ENCODE peak calls at places on chromosomes 6 and 20, in five cellular contexts. One of them, this sample, is unnamed.

GRCh38 chr20:2946988-2947961 is 74.0 kb downstream of the PTPRA start:
- DNase-seq in GM20000: no peak
- DNase-seq in stimulated activated CD8-positive, alpha-beta memory T cell treated with anti-CD3 and anti-CD28 coated beads, Interleukin-15, amount 100 ng/mL, for 24 hours: no peak
- DNase-seq in non-pigmented ciliary epithelial cell: peak
- DNase-seq in stimulated activated CD4-positive, alpha-beta T cell treated with anti-CD3 and anti-CD28 coated beads, Interleukin-4, amount 100 ng/mL, for 24 hours: no peak
- DNase-seq in this sample: no peak

GRCh38 chr6:37021356-37022129 is 16.1 kb downstream of the FGD2 start:
- DNase-seq in GM20000: no peak
- DNase-seq in stimulated activated CD8-positive, alpha-beta memory T cell treated with anti-CD3 and anti-CD28 coated beads, Interleukin-15, amount 100 ng/mL, for 24 hours: no peak
- DNase-seq in non-pigmented ciliary epithelial cell: peak
- DNase-seq in stimulated activated CD4-positive, alpha-beta T cell treated with anti-CD3 and anti-CD28 coated beads, Interleukin-4, amount 100 ng/mL, for 24 hours: peak
- DNase-seq in this sample: no peak

GRCh38 chr6:158219229-158219628 is 51.1 kb downstream of the GTF2H5 start:
- DNase-seq in GM20000: no peak
- DNase-seq in stimulated activated CD8-positive, alpha-beta memory T cell treated with anti-CD3 and anti-CD28 coated beads, Interleukin-15, amount 100 ng/mL, for 24 hours: no peak
- DNase-seq in non-pigmented ciliary epithelial cell: peak
- DNase-seq in stimulated activated CD4-positive, alpha-beta T cell treated with anti-CD3 and anti-CD28 coated beads, Interleukin-4, amount 100 ng/mL, for 24 hours: no peak
- DNase-seq in this sample: peak

GRCh38 chr6:34170341-34170740 is 24.5 kb upstream of the GRM4 start:
- DNase-seq in GM20000: no peak
- DNase-seq in stimulated activated CD8-positive, alpha-beta memory T cell treated with anti-CD3 and anti-CD28 coated beads, Interleukin-15, amount 100 ng/mL, for 24 hours: no peak
- DNase-seq in non-pigmented ciliary epithelial cell: no peak
- DNase-seq in stimulated activated CD4-positive, alpha-beta T cell treated with anti-CD3 and anti-CD28 coated beads, Interleukin-4, amount 100 ng/mL, for 24 hours: no peak
- DNase-seq in this sample: no peak

GRCh38 chr6:86706449-86706848 is 230.9 kb upstream of the HTR1E start:
- DNase-seq in GM20000: no peak
- DNase-seq in stimulated activated CD8-positive, alpha-beta memory T cell treated with anti-CD3 and anti-CD28 coated beads, Interleukin-15, amount 100 ng/mL, for 24 hours: no peak
- DNase-seq in non-pigmented ciliary epithelial cell: no peak
- DNase-seq in stimulated activated CD4-positive, alpha-beta T cell treated with anti-CD3 and anti-CD28 coated beads, Interleukin-4, amount 100 ng/mL, for 24 hours: no peak
- DNase-seq in this sample: no peak

GRCh38 chr6:32132110-32132509 is 2.0 kb upstream of the FKBPL start:
- DNase-seq in GM20000: no peak
- DNase-seq in stimulated activated CD8-positive, alpha-beta memory T cell treated with anti-CD3 and anti-CD28 coated beads, Interleukin-15, amount 100 ng/mL, for 24 hours: no peak
- DNase-seq in non-pigmented ciliary epithelial cell: no peak
- DNase-seq in stimulated activated CD4-positive, alpha-beta T cell treated with anti-CD3 and anti-CD28 coated beads, Interleukin-4, amount 100 ng/mL, for 24 hours: no peak
- DNase-seq in this sample: no peak

GRCh38 chr20:36121981-36122930 is 32.3 kb upstream of the EPB41L1 start:
- DNase-seq in GM20000: no peak
- DNase-seq in stimulated activated CD8-positive, alpha-beta memory T cell treated with anti-CD3 and anti-CD28 coated beads, Interleukin-15, amount 100 ng/mL, for 24 hours: no peak
- DNase-seq in non-pigmented ciliary epithelial cell: no peak
- DNase-seq in stimulated activated CD4-positive, alpha-beta T cell treated with anti-CD3 and anti-CD28 coated beads, Interleukin-4, amount 100 ng/mL, for 24 hours: no peak
- DNase-seq in this sample: peak

GRCh38 chr6:137297887-137298286 is 78.7 kb upstream of the IFNGR1 start:
- DNase-seq in GM20000: no peak
- DNase-seq in stimulated activated CD8-positive, alpha-beta memory T cell treated with anti-CD3 and anti-CD28 coated beads, Interleukin-15, amount 100 ng/mL, for 24 hours: no peak
- DNase-seq in non-pigmented ciliary epithelial cell: no peak
- DNase-seq in stimulated activated CD4-positive, alpha-beta T cell treated with anti-CD3 and anti-CD28 coated beads, Interleukin-4, amount 100 ng/mL, for 24 hours: no peak
- DNase-seq in this sample: no peak

GRCh38 chr20:15976047-15976731 is 597.1 kb downstream of the KIF16B start:
- DNase-seq in GM20000: no peak
- DNase-seq in stimulated activated CD8-positive, alpha-beta memory T cell treated with anti-CD3 and anti-CD28 coated beads, Interleukin-15, amount 100 ng/mL, for 24 hours: no peak
- DNase-seq in non-pigmented ciliary epithelial cell: no peak
- DNase-seq in stimulated activated CD4-positive, alpha-beta T cell treated with anti-CD3 and anti-CD28 coated beads, Interleukin-4, amount 100 ng/mL, for 24 hours: no peak
- DNase-seq in this sample: no peak

GRCh38 chr20:61737812-61738443 is 327.8 kb downstream of the TAF4 start:
- DNase-seq in GM20000: no peak
- DNase-seq in stimulated activated CD8-positive, alpha-beta memory T cell treated with anti-CD3 and anti-CD28 coated beads, Interleukin-15, amount 100 ng/mL, for 24 hours: no peak
- DNase-seq in non-pigmented ciliary epithelial cell: no peak
- DNase-seq in stimulated activated CD4-positive, alpha-beta T cell treated with anti-CD3 and anti-CD28 coated beads, Interleukin-4, amount 100 ng/mL, for 24 hours: no peak
- DNase-seq in this sample: no peak

GRCh38 chr6:34522740-34523139 is 33.4 kb downstream of the SPDEF start:
- DNase-seq in GM20000: no peak
- DNase-seq in stimulated activated CD8-positive, alpha-beta memory T cell treated with anti-CD3 and anti-CD28 coated beads, Interleukin-15, amount 100 ng/mL, for 24 hours: no peak
- DNase-seq in non-pigmented ciliary epithelial cell: no peak
- DNase-seq in stimulated activated CD4-positive, alpha-beta T cell treated with anti-CD3 and anti-CD28 coated beads, Interleukin-4, amount 100 ng/mL, for 24 hours: no peak
- DNase-seq in this sample: no peak

GRCh38 chr6:39130691-39131090 is 15.7 kb upstream of the SAYSD1 start:
- DNase-seq in GM20000: no peak
- DNase-seq in stimulated activated CD8-positive, alpha-beta memory T cell treated with anti-CD3 and anti-CD28 coated beads, Interleukin-15, amount 100 ng/mL, for 24 hours: no peak
- DNase-seq in non-pigmented ciliary epithelial cell: no peak
- DNase-seq in stimulated activated CD4-positive, alpha-beta T cell treated with anti-CD3 and anti-CD28 coated beads, Interleukin-4, amount 100 ng/mL, for 24 hours: no peak
- DNase-seq in this sample: no peak

GRCh38 chr20:24764825-24765224 is 184.2 kb upstream of the CST7 start:
- DNase-seq in GM20000: no peak
- DNase-seq in stimulated activated CD8-positive, alpha-beta memory T cell treated with anti-CD3 and anti-CD28 coated beads, Interleukin-15, amount 100 ng/mL, for 24 hours: no peak
- DNase-seq in non-pigmented ciliary epithelial cell: no peak
- DNase-seq in stimulated activated CD4-positive, alpha-beta T cell treated with anti-CD3 and anti-CD28 coated beads, Interleukin-4, amount 100 ng/mL, for 24 hours: no peak
- DNase-seq in this sample: no peak

GRCh38 chr20:11373391-11373790 is 544.3 kb upstream of the BTBD3 start:
- DNase-seq in GM20000: no peak
- DNase-seq in stimulated activated CD8-positive, alpha-beta memory T cell treated with anti-CD3 and anti-CD28 coated beads, Interleukin-15, amount 100 ng/mL, for 24 hours: no peak
- DNase-seq in non-pigmented ciliary epithelial cell: no peak
- DNase-seq in stimulated activated CD4-positive, alpha-beta T cell treated with anti-CD3 and anti-CD28 coated beads, Interleukin-4, amount 100 ng/mL, for 24 hours: no peak
- DNase-seq in this sample: no peak

GRCh38 chr6:48101277-48101676 is 9.7 kb downstream of the PTCHD4 start:
- DNase-seq in GM20000: peak
- DNase-seq in stimulated activated CD8-positive, alpha-beta memory T cell treated with anti-CD3 and anti-CD28 coated beads, Interleukin-15, amount 100 ng/mL, for 24 hours: no peak
- DNase-seq in non-pigmented ciliary epithelial cell: no peak
- DNase-seq in stimulated activated CD4-positive, alpha-beta T cell treated with anti-CD3 and anti-CD28 coated beads, Interleukin-4, amount 100 ng/mL, for 24 hours: no peak
- DNase-seq in this sample: no peak

GRCh38 chr6:72946766-72947165 is 278.5 kb downstream of the KHDC1L start:
- DNase-seq in GM20000: no peak
- DNase-seq in stimulated activated CD8-positive, alpha-beta memory T cell treated with anti-CD3 and anti-CD28 coated beads, Interleukin-15, amount 100 ng/mL, for 24 hours: no peak
- DNase-seq in non-pigmented ciliary epithelial cell: no peak
- DNase-seq in stimulated activated CD4-positive, alpha-beta T cell treated with anti-CD3 and anti-CD28 coated beads, Interleukin-4, amount 100 ng/mL, for 24 hours: no peak
- DNase-seq in this sample: no peak

GRCh38 chr6:52233975-52234823 is 10.1 kb downstream of the IL17F start:
- DNase-seq in GM20000: peak
- DNase-seq in stimulated activated CD8-positive, alpha-beta memory T cell treated with anti-CD3 and anti-CD28 coated beads, Interleukin-15, amount 100 ng/mL, for 24 hours: no peak
- DNase-seq in non-pigmented ciliary epithelial cell: peak
- DNase-seq in stimulated activated CD4-positive, alpha-beta T cell treated with anti-CD3 and anti-CD28 coated beads, Interleukin-4, amount 100 ng/mL, for 24 hours: peak
- DNase-seq in this sample: peak

GRCh38 chr6:137217801-137218472 is 1.2 kb downstream of the IFNGR1 start:
- DNase-seq in GM20000: no peak
- DNase-seq in stimulated activated CD8-positive, alpha-beta memory T cell treated with anti-CD3 and anti-CD28 coated beads, Interleukin-15, amount 100 ng/mL, for 24 hours: no peak
- DNase-seq in non-pigmented ciliary epithelial cell: no peak
- DNase-seq in stimulated activated CD4-positive, alpha-beta T cell treated with anti-CD3 and anti-CD28 coated beads, Interleukin-4, amount 100 ng/mL, for 24 hours: no peak
- DNase-seq in this sample: no peak

GRCh38 chr6:52390361-52390727 is 28.4 kb downstream of the PAQR8 start:
- DNase-seq in GM20000: peak
- DNase-seq in stimulated activated CD8-positive, alpha-beta memory T cell treated with anti-CD3 and anti-CD28 coated beads, Interleukin-15, amount 100 ng/mL, for 24 hours: no peak
- DNase-seq in non-pigmented ciliary epithelial cell: no peak
- DNase-seq in stimulated activated CD4-positive, alpha-beta T cell treated with anti-CD3 and anti-CD28 coated beads, Interleukin-4, amount 100 ng/mL, for 24 hours: peak
- DNase-seq in this sample: no peak

GRCh38 chr6:33815854-33816253 is 12.1 kb upstream of the MLN start:
- DNase-seq in GM20000: peak
- DNase-seq in stimulated activated CD8-positive, alpha-beta memory T cell treated with anti-CD3 and anti-CD28 coated beads, Interleukin-15, amount 100 ng/mL, for 24 hours: no peak
- DNase-seq in non-pigmented ciliary epithelial cell: no peak
- DNase-seq in stimulated activated CD4-positive, alpha-beta T cell treated with anti-CD3 and anti-CD28 coated beads, Interleukin-4, amount 100 ng/mL, for 24 hours: no peak
- DNase-seq in this sample: no peak

GRCh38 chr20:51059862-51060261 is 37.0 kb upstream of the KCNG1 start:
- DNase-seq in GM20000: no peak
- DNase-seq in stimulated activated CD8-positive, alpha-beta memory T cell treated with anti-CD3 and anti-CD28 coated beads, Interleukin-15, amount 100 ng/mL, for 24 hours: no peak
- DNase-seq in non-pigmented ciliary epithelial cell: peak
- DNase-seq in stimulated activated CD4-positive, alpha-beta T cell treated with anti-CD3 and anti-CD28 coated beads, Interleukin-4, amount 100 ng/mL, for 24 hours: no peak
- DNase-seq in this sample: no peak

GRCh38 chr20:44576297-44576696 is 6.1 kb upstream of the PKIG start:
- DNase-seq in GM20000: peak
- DNase-seq in stimulated activated CD8-positive, alpha-beta memory T cell treated with anti-CD3 and anti-CD28 coated beads, Interleukin-15, amount 100 ng/mL, for 24 hours: no peak
- DNase-seq in non-pigmented ciliary epithelial cell: no peak
- DNase-seq in stimulated activated CD4-positive, alpha-beta T cell treated with anti-CD3 and anti-CD28 coated beads, Interleukin-4, amount 100 ng/mL, for 24 hours: no peak
- DNase-seq in this sample: no peak

GRCh38 chr6:165793287-165793825 is 130.3 kb upstream of the PDE10A start:
- DNase-seq in GM20000: no peak
- DNase-seq in stimulated activated CD8-positive, alpha-beta memory T cell treated with anti-CD3 and anti-CD28 coated beads, Interleukin-15, amount 100 ng/mL, for 24 hours: no peak
- DNase-seq in non-pigmented ciliary epithelial cell: no peak
- DNase-seq in stimulated activated CD4-positive, alpha-beta T cell treated with anti-CD3 and anti-CD28 coated beads, Interleukin-4, amount 100 ng/mL, for 24 hours: no peak
- DNase-seq in this sample: no peak

GRCh38 chr6:28988536-28989415 is 16.3 kb downstream of the ZNF311 start:
- DNase-seq in GM20000: peak
- DNase-seq in stimulated activated CD8-positive, alpha-beta memory T cell treated with anti-CD3 and anti-CD28 coated beads, Interleukin-15, amount 100 ng/mL, for 24 hours: no peak
- DNase-seq in non-pigmented ciliary epithelial cell: no peak
- DNase-seq in stimulated activated CD4-positive, alpha-beta T cell treated with anti-CD3 and anti-CD28 coated beads, Interleukin-4, amount 100 ng/mL, for 24 hours: peak
- DNase-seq in this sample: no peak

GRCh38 chr20:53133134-53133533 is 161.0 kb downstream of the TSHZ2 start:
- DNase-seq in GM20000: no peak
- DNase-seq in stimulated activated CD8-positive, alpha-beta memory T cell treated with anti-CD3 and anti-CD28 coated beads, Interleukin-15, amount 100 ng/mL, for 24 hours: no peak
- DNase-seq in non-pigmented ciliary epithelial cell: no peak
- DNase-seq in stimulated activated CD4-positive, alpha-beta T cell treated with anti-CD3 and anti-CD28 coated beads, Interleukin-4, amount 100 ng/mL, for 24 hours: no peak
- DNase-seq in this sample: no peak